ENCODE peak calls at places on chromosomes 16 and 17, in four cellular contexts. B is activated T-cell treated with anti-CD3 and anti-CD28 coated beads, Interleukin-2, amount 50 U/mL, for 4 hours; X is adrenal gland; U is mammary epithelial cell. L is an unnamed sample.

GRCh38 chr16:88387941-88388627 is 5.3 kb downstream of the ZNF469 start:
- DNase-seq in B (no peak), X (no peak), U (peak; percentile 32), L (no peak)

GRCh38 chr16:73058616-73059409 is 10.9 kb upstream of the ZFHX3 start:
- DNase-seq in B (no peak), X (no peak), U (peak; percentile 50), L (peak; percentile 56)

GRCh38 chr17:14451729-14452191 is 150.9 kb downstream of the HS3ST3B1 start:
- DNase-seq in B (no peak), X (no peak), U (no peak), L (no peak)

GRCh38 chr17:15744885-15745284 is 12.8 kb downstream of the TBC1D26 start:
- DNase-seq in B (no peak), X (no peak), U (no peak), L (peak; percentile 33)

GRCh38 chr17:59914274-59914854 is 21.4 kb downstream of the RPS6KB1 start:
- DNase-seq in B (no peak), X (no peak), U (peak; percentile 24), L (peak; percentile 23)

GRCh38 chr16:72956124-72957064 is 91.5 kb downstream of the ZFHX3 start:
- DNase-seq in B (no peak), X (no peak), U (no peak), L (no peak)

GRCh38 chr17:71703701-71704100 is 417.1 kb upstream of the SOX9 start:
- DNase-seq in B (no peak), X (no peak), U (no peak), L (no peak)

GRCh38 chr16:85483424-85483823 is 129.7 kb upstream of the GSE1 start:
- DNase-seq in B (no peak), X (no peak), U (no peak), L (no peak)

GRCh38 chr16:63883091-63883490 is 1238.8 kb downstream of the CDH11 start:
- DNase-seq in B (no peak), X (no peak), U (no peak), L (no peak)

GRCh38 chr17:7673239-7673638 is 14.1 kb downstream of the TP53 start:
- DNase-seq in B (peak; percentile 41), X (no peak), U (no peak), L (no peak)

GRCh38 chr16:84177740-84178070 is 9.2 kb downstream of the TAF1C start:
- DNase-seq in B (no peak), X (no peak), U (peak; percentile 34), L (no peak)

GRCh38 chr17:82023447-82024241 is 539 bp downstream of the LRRC45 start:
- DNase-seq in B (no peak), X (no peak), U (peak; percentile 29), L (peak; percentile 41)

GRCh38 chr16:87068316-87068715 is 248.9 kb downstream of the C16orf95 start:
- DNase-seq in B (no peak), X (no peak), U (no peak), L (no peak)

GRCh38 chr17:57954421-57955182 is 610 bp downstream of the CUEDC1 start:
- DNase-seq in B (no peak), X (peak; percentile 84), U (no peak), L (peak; percentile 85)

GRCh38 chr17:30296499-30297038 is 4.8 kb upstream of the BLMH start:
- DNase-seq in B (no peak), X (no peak), U (no peak), L (peak; percentile 17)